ENCODE peak calls at places on chromosomes 13 and 19, in four cellular contexts. A, I, W and C are unnamed samples. For H3K9me3 and H3K36me3, the result is how much of the 10 kb centered on the place peaks cover.

GRCh38 chr13:59409211-59409610 is 754.5 kb downstream of the DIAPH3 start:
- DNase-seq in A (no peak), W (no peak), I (no peak), C (no peak)

GRCh38 chr13:99376132-99376531 is 68.9 kb upstream of the GPR183 start:
- DNase-seq in W (no peak), I (no peak), A (no peak), C (no peak)

GRCh38 chr13:74115138-74115537 is 19.1 kb downstream of the KLF12 start:
- DNase-seq in W (no peak), I (no peak), A (no peak), C (no peak)

GRCh38 chr13:112820318-112820717 is 130.5 kb downstream of the ATP11A start:
- DNase-seq in I (no peak), W (no peak), A (no peak), C (no peak)

GRCh38 chr13:24203726-24204295 is 43.3 kb downstream of the SPATA13 start:
- DNase-seq in I (no peak), W (no peak), A (no peak), C (no peak)

GRCh38 chr13:100399455-100399854 is 189.1 kb downstream of the GGACT start:
- DNase-seq in I (no peak), A (no peak), W (no peak), C (no peak)

GRCh38 chr19:12636631-12637030 is 25.9 kb downstream of the ZNF791 start:
- DNase-seq in I (no peak), W (no peak), A (no peak), C (no peak)

GRCh38 chr13:44629465-44630183 is 53.5 kb upstream of the TSC22D1 start:
- DNase-seq in I (no peak), W (no peak), A (no peak), C (no peak)

GRCh38 chr19:13022859-13023636 is 27.8 kb downstream of the NFIX start:
- DNase-seq in W (peak), A (no peak), I (no peak), C (no peak)

GRCh38 chr13:65336106-65336603 is 1894.0 kb downstream of the PCDH9 start:
- DNase-seq in I (no peak), W (no peak), A (no peak), C (no peak)

GRCh38 chr13:77113496-77113895 is 86.5 kb upstream of the FBXL3 start:
- DNase-seq in I (no peak), W (no peak), A (no peak), C (no peak)

GRCh38 chr13:51222510-51223283 is 499 bp downstream of the FAM124A start:
- DNase-seq in W (no peak), A (no peak), I (no peak), C (no peak)

GRCh38 chr19:35045667-35046300 is 4.3 kb downstream of the HPN start:
- DNase-seq in A (peak), I (no peak), W (no peak), C (no peak)

GRCh38 chr19:38183227-38183914 is 40.7 kb downstream of the DPF1 start:
- DNase-seq in A (no peak), W (no peak), I (peak), C (peak)

GRCh38 chr19:48069435-48069834 is 25.6 kb upstream of the CABP5 start:
- DNase-seq in A (no peak), I (no peak), W (no peak), C (peak)

GRCh38 chr19:48060381-48060780 is 16.5 kb upstream of the CABP5 start:
- DNase-seq in W (no peak), I (no peak), A (no peak), C (no peak)

GRCh38 chr19:48059331-48059730 is 15.5 kb upstream of the CABP5 start:
- DNase-seq in I (no peak), A (no peak), W (peak), C (no peak)

GRCh38 chr19:48061401-48062344 is 17.8 kb upstream of the CABP5 start:
- DNase-seq in I (peak), W (no peak), A (no peak), C (peak)

GRCh38 chr19:48064509-48064908 is 20.6 kb upstream of the CABP5 start:
- DNase-seq in I (peak), A (no peak), W (no peak), C (peak)
- H3K9me3 ChIP-seq in I (under half), A (under half), W (under half), C (under half)

DNA sequence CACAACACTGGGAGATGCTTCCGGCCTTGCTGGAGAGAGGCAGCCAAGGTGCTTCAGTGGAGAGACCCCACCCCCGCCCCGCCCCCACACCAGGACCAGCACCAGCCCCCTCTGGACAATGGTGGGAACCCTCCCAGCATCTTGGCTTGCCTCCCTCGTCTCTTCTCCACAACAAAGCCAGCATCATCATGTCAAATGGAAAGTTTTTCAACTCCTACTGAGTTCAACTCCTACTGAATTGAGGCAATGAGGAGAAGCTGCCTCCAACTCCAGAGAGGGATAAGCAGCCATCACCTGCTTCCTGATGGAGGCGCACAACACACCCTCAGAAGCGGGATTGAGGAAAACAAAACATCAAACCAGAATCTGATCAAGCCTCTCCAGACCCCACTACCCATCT is 12.8 kb downstream of the DEDD2 start:
- DNase-seq in W (no peak), I (no peak), A (no peak), C (no peak)
- H3K36me3 ChIP-seq in W (half or more), I (under half), A (under half), C (half or more)

GRCh38 chr19:1513492-1514294 is 874 bp upstream of the ADAMTSL5 start:
- DNase-seq in A (no peak), W (no peak), I (no peak), C (no peak)
- TF ChIP-seq SUZ12 in A (no peak), W (no peak), I (no peak), C (no peak)

DNA sequence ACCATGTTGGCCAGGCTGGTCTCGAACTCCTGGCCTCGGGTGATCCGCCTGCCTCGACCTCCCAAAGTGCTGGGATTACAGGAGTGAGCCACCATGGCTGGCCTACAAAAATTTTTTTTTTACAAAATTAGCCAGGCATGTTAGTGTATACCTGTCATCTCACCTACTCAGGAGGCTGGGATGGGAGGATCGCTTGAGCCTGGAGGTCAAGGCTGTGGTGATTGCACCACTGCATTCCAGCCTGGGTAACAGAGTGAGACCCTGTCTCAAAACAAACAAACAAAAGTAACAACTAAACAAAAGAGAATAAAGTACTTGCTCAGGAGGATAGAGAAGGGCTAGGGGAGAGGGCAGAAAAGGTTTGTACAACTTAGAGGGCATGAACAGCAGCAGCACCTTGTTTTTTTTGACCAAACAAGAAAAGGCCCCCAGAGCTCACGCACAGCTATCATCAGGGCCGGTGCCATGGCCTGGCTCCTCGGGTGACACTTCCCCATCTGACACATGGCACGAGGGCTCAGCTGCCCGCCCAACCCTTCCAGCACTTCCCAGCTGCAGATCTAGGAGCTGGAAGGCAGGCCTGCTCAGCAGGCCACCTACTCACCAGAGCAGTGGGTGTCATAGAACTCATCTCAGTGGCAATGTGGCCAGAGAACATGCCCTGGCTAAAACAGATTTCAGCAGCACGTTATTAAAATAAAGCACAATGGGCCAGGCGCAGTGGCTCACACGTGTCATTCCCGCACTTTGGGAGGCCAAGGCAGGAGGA is 8.6 kb upstream of the SLC7A9 start:
- DNase-seq in W (no peak), A (no peak), I (no peak), C (no peak)
- H3K9me3 ChIP-seq in W (under half), A (under half), I (under half), C (under half)

GRCh38 chr19:10820173-10820572 is 15.8 kb downstream of the TMED1 start:
- DNase-seq in I (no peak), A (no peak), W (no peak), C (no peak)

GRCh38 chr19:10826236-10826635 is 9.8 kb downstream of the TMED1 start:
- DNase-seq in A (no peak), W (no peak), I (no peak), C (no peak)

GRCh38 chr19:10819124-10820060 is 16.6 kb downstream of the TMED1 start:
- DNase-seq in W (no peak), A (no peak), I (no peak), C (no peak)

GRCh38 chr19:10826846-10827245 is 9.2 kb downstream of the TMED1 start:
- DNase-seq in A (no peak), W (no peak), I (no peak), C (no peak)

DNA sequence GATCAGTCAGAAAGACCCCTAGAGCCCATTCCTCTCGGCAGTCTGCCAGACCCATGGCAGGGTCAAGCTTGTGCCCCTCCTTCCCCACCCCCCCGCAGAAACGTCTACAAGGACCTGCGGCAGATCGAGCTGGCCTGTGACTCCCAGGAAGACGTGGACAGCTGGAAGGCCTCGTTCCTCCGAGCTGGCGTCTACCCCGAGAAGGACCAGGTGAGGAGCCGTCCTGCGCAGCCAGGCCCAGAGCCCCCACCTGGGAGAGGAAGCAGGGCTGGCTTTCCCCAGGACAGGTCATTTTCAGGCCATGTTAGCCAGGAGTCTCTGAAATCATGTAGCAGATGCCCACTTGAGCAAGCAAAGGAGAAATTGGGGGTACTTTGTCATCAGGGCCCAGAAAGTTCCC is 12.3 kb downstream of the TMED1 start:
- DNase-seq in I (no peak), A (no peak), W (no peak), C (no peak)
- H3K36me3 ChIP-seq in I (under half), A (under half), W (under half), C (half or more)

GRCh38 chr19:33280351-33280921 is 21.9 kb downstream of the CEBPA start:
- DNase-seq in A (peak), W (no peak), I (no peak), C (no peak)
- TF ChIP-seq SUZ12 in A (no peak), W (no peak), I (no peak), C (no peak)

GRCh38 chr19:19937403-19937802 is 36.7 kb downstream of the ZNF93 start:
- DNase-seq in A (no peak), W (no peak), I (no peak), C (no peak)
- H3K9me3 ChIP-seq in A (under half), W (half or more), I (under half), C (under half)

DNA sequence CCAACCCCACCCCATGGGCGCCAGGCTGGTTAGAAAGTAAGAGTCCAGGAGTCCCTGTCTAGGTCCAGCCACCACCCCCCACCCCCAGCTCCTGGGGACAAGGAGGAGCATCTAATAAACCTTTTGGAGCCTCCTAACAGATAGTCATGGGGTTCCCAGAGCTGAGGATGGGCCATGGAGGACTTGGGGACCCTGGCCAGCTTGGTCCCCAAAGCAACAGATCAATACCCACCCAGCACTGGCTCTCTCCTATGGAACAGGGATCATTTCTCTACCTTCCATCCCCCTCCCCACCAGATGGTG is 9.4 kb downstream of the NR2F6 start:
- DNase-seq in W (no peak), I (no peak), A (no peak), C (no peak)
- H3K36me3 ChIP-seq in W (under half), I (under half), A (under half), C (half or more)

GRCh38 chr13:80605007-80605406 is 264.1 kb upstream of the SPRY2 start:
- DNase-seq in A (no peak), I (no peak), W (no peak), C (no peak)

GRCh38 chr13:80603351-80603750 is 262.4 kb upstream of the SPRY2 start:
- DNase-seq in I (no peak), W (no peak), A (no peak), C (no peak)

GRCh38 chr13:80605743-80606142 is 264.8 kb upstream of the SPRY2 start:
- DNase-seq in I (no peak), A (no peak), W (no peak), C (no peak)

GRCh38 chr13:80599765-80600164 is 258.8 kb upstream of the SPRY2 start:
- DNase-seq in I (no peak), A (no peak), W (no peak), C (no peak)

DNA sequence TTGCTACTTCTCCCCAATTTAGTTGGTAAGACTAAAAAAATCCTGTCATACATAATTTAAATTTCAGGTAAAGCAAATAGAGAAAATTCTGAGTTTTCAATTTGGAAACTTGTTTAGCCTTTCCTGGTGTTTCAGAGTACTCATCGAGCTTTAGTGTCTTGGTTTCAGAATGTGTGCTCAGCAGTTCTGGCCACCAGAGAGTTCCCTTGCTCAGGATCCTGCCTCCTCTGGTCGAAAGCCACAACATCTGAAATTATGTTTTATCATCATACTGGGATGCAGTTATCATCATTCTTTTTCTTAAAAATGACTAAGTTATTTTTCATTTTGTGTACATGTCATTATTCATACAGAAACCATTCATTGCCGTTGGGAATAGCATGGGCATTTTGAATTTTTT is 263.2 kb upstream of the SPRY2 start:
- DNase-seq in W (no peak), I (no peak), A (no peak), C (no peak)
- TF ChIP-seq SUZ12 in W (no peak), I (no peak), A (no peak), C (no peak)

GRCh38 chr19:44180968-44181367 is 16.1 kb downstream of the ZNF226 start:
- DNase-seq in W (no peak), A (no peak), I (no peak), C (no peak)
- H3K9me3 ChIP-seq in W (under half), A (under half), I (under half), C (under half)